ENCODE peak calls at places on chromosomes 12 and 14, in eight cellular contexts. One of them, this sample, is unnamed.
A peak's percentile ranks its signal among the peaks of the same experiment; 100 is the strongest.

GRCh38 chr12:23899434-23899833 is 50.0 kb downstream of the SOX5 start:
- DNase-seq in A673: no peak
- DNase-seq in sigmoid colon: no peak
- DNase-seq in SK-N-SH: no peak
- DNase-seq in dorsolateral prefrontal cortex: no peak
- DNase-seq in cardiac muscle cell: peak; percentile 12
- DNase-seq in tibial nerve: no peak
- DNase-seq in prostate gland: no peak
- DNase-seq in this sample: no peak

GRCh38 chr14:85587152-85587697 is 57.3 kb downstream of the FLRT2 start:
- DNase-seq in A673: peak; percentile 85
- DNase-seq in sigmoid colon: no peak
- DNase-seq in SK-N-SH: no peak
- DNase-seq in dorsolateral prefrontal cortex: no peak
- DNase-seq in cardiac muscle cell: peak; percentile 58
- DNase-seq in tibial nerve: no peak
- DNase-seq in prostate gland: peak; percentile 39
- DNase-seq in this sample: peak; percentile 65

GRCh38 chr14:104969741-104970230 is 8.4 kb downstream of the AHNAK2 start:
- DNase-seq in A673: no peak
- DNase-seq in sigmoid colon: no peak
- DNase-seq in SK-N-SH: no peak
- DNase-seq in dorsolateral prefrontal cortex: no peak
- DNase-seq in cardiac muscle cell: no peak
- DNase-seq in tibial nerve: no peak
- DNase-seq in prostate gland: no peak
- DNase-seq in this sample: no peak

GRCh38 chr14:56422703-56423213 is 156.8 kb upstream of the TMEM260 start:
- DNase-seq in A673: peak; percentile 81
- DNase-seq in sigmoid colon: peak; percentile 82
- DNase-seq in SK-N-SH: peak; percentile 28
- DNase-seq in dorsolateral prefrontal cortex: peak; percentile 79
- DNase-seq in cardiac muscle cell: peak; percentile 92
- DNase-seq in tibial nerve: peak; percentile 43
- DNase-seq in prostate gland: peak; percentile 93
- DNase-seq in this sample: peak; percentile 86

GRCh38 chr14:92930737-92931602 is 8.0 kb downstream of the CHGA start:
- DNase-seq in A673: no peak
- DNase-seq in sigmoid colon: no peak
- DNase-seq in SK-N-SH: no peak
- DNase-seq in dorsolateral prefrontal cortex: no peak
- DNase-seq in cardiac muscle cell: no peak
- DNase-seq in tibial nerve: no peak
- DNase-seq in prostate gland: no peak
- DNase-seq in this sample: peak; percentile 45

GRCh38 chr12:122123051-122123760 is 44.6 kb downstream of the MLXIP start:
- DNase-seq in A673: peak; percentile 82
- DNase-seq in sigmoid colon: peak; percentile 87
- DNase-seq in SK-N-SH: peak; percentile 86
- DNase-seq in dorsolateral prefrontal cortex: peak; percentile 77
- DNase-seq in cardiac muscle cell: peak; percentile 75
- DNase-seq in tibial nerve: peak; percentile 57
- DNase-seq in prostate gland: peak; percentile 64
- DNase-seq in this sample: peak; percentile 70

GRCh38 chr12:57093412-57094193 is 4.7 kb downstream of the NAB2 start:
- DNase-seq in A673: peak; percentile 94
- DNase-seq in sigmoid colon: peak; percentile 94
- DNase-seq in SK-N-SH: peak; percentile 89
- DNase-seq in dorsolateral prefrontal cortex: peak; percentile 42
- DNase-seq in cardiac muscle cell: peak; percentile 93
- DNase-seq in tibial nerve: peak; percentile 72
- DNase-seq in prostate gland: peak; percentile 67
- DNase-seq in this sample: peak; percentile 82

GRCh38 chr12:58443981-58444371 is 476.3 kb downstream of the LRIG3 start:
- DNase-seq in A673: no peak
- DNase-seq in sigmoid colon: no peak
- DNase-seq in SK-N-SH: no peak
- DNase-seq in dorsolateral prefrontal cortex: no peak
- DNase-seq in cardiac muscle cell: peak; percentile 62
- DNase-seq in tibial nerve: no peak
- DNase-seq in prostate gland: no peak
- DNase-seq in this sample: peak; percentile 64

GRCh38 chr12:105931104-105931503 is 207.7 kb downstream of the NUAK1 start:
- DNase-seq in A673: no peak
- DNase-seq in sigmoid colon: no peak
- DNase-seq in SK-N-SH: no peak
- DNase-seq in dorsolateral prefrontal cortex: no peak
- DNase-seq in cardiac muscle cell: peak; percentile 46
- DNase-seq in tibial nerve: no peak
- DNase-seq in prostate gland: no peak
- DNase-seq in this sample: no peak

GRCh38 chr14:92586001-92586947 is 72.7 kb downstream of the RIN3 start:
- DNase-seq in A673: no peak
- DNase-seq in sigmoid colon: peak; percentile 71
- DNase-seq in SK-N-SH: no peak
- DNase-seq in dorsolateral prefrontal cortex: no peak
- DNase-seq in cardiac muscle cell: peak; percentile 97
- DNase-seq in tibial nerve: no peak
- DNase-seq in prostate gland: peak; percentile 21
- DNase-seq in this sample: peak; percentile 97

GRCh38 chr12:1793426-1794210 is 26.7 kb upstream of the LRTM2 start:
- DNase-seq in A673: no peak
- DNase-seq in sigmoid colon: no peak
- DNase-seq in SK-N-SH: peak; percentile 5
- DNase-seq in dorsolateral prefrontal cortex: no peak
- DNase-seq in cardiac muscle cell: no peak
- DNase-seq in tibial nerve: no peak
- DNase-seq in prostate gland: no peak
- DNase-seq in this sample: no peak

GRCh38 chr14:55114720-55115119 is 14.3 kb upstream of the LGALS3 start:
- DNase-seq in A673: no peak
- DNase-seq in sigmoid colon: no peak
- DNase-seq in SK-N-SH: no peak
- DNase-seq in dorsolateral prefrontal cortex: no peak
- DNase-seq in cardiac muscle cell: no peak
- DNase-seq in tibial nerve: no peak
- DNase-seq in prostate gland: no peak
- DNase-seq in this sample: no peak

GRCh38 chr12:47034661-47035060 is 44.8 kb upstream of the PCED1B start:
- DNase-seq in A673: no peak
- DNase-seq in sigmoid colon: no peak
- DNase-seq in SK-N-SH: no peak
- DNase-seq in dorsolateral prefrontal cortex: no peak
- DNase-seq in cardiac muscle cell: peak; percentile 79
- DNase-seq in tibial nerve: no peak
- DNase-seq in prostate gland: no peak
- DNase-seq in this sample: peak; percentile 61

GRCh38 chr12:2944401-2945047 is 14.7 kb upstream of the TEAD4 start:
- DNase-seq in A673: peak; percentile 63
- DNase-seq in sigmoid colon: peak; percentile 66
- DNase-seq in SK-N-SH: peak; percentile 74
- DNase-seq in dorsolateral prefrontal cortex: peak; percentile 86
- DNase-seq in cardiac muscle cell: peak; percentile 53
- DNase-seq in tibial nerve: no peak
- DNase-seq in prostate gland: peak; percentile 49
- DNase-seq in this sample: peak; percentile 55

GRCh38 chr12:46533723-46534122 is 161.2 kb upstream of the SLC38A2 start:
- DNase-seq in A673: no peak
- DNase-seq in sigmoid colon: no peak
- DNase-seq in SK-N-SH: no peak
- DNase-seq in dorsolateral prefrontal cortex: no peak
- DNase-seq in cardiac muscle cell: peak; percentile 73
- DNase-seq in tibial nerve: no peak
- DNase-seq in prostate gland: no peak
- DNase-seq in this sample: peak; percentile 83

GRCh38 chr14:60561845-60562746 is 53.1 kb downstream of the SIX6 start:
- DNase-seq in A673: peak; percentile 79
- DNase-seq in sigmoid colon: peak; percentile 67
- DNase-seq in SK-N-SH: peak; percentile 36
- DNase-seq in dorsolateral prefrontal cortex: peak; percentile 6
- DNase-seq in cardiac muscle cell: peak; percentile 81
- DNase-seq in tibial nerve: no peak
- DNase-seq in prostate gland: peak; percentile 14
- DNase-seq in this sample: peak; percentile 78

GRCh38 chr12:100576311-100577036 is 3.0 kb downstream of the GAS2L3 start:
- DNase-seq in A673: peak; percentile 64
- DNase-seq in sigmoid colon: no peak
- DNase-seq in SK-N-SH: no peak
- DNase-seq in dorsolateral prefrontal cortex: no peak
- DNase-seq in cardiac muscle cell: peak; percentile 83
- DNase-seq in tibial nerve: no peak
- DNase-seq in prostate gland: no peak
- DNase-seq in this sample: peak; percentile 90

GRCh38 chr14:22836301-22837058 is at the start of gene MMP14:
- DNase-seq in A673: peak; percentile 83
- DNase-seq in sigmoid colon: peak; percentile 94
- DNase-seq in SK-N-SH: peak; percentile 71
- DNase-seq in dorsolateral prefrontal cortex: no peak
- DNase-seq in cardiac muscle cell: peak; percentile 95
- DNase-seq in tibial nerve: peak; percentile 80
- DNase-seq in prostate gland: peak; percentile 81
- DNase-seq in this sample: peak; percentile 92

GRCh38 chr12:19546611-19547162 is 107.4 kb downstream of the AEBP2 start:
- DNase-seq in A673: peak; percentile 29
- DNase-seq in sigmoid colon: no peak
- DNase-seq in SK-N-SH: no peak
- DNase-seq in dorsolateral prefrontal cortex: no peak
- DNase-seq in cardiac muscle cell: peak; percentile 88
- DNase-seq in tibial nerve: no peak
- DNase-seq in prostate gland: peak; percentile 24
- DNase-seq in this sample: peak; percentile 60

GRCh38 chr14:36996133-36996856 is 176.1 kb downstream of the SLC25A21 start:
- DNase-seq in A673: no peak
- DNase-seq in sigmoid colon: no peak
- DNase-seq in SK-N-SH: no peak
- DNase-seq in dorsolateral prefrontal cortex: no peak
- DNase-seq in cardiac muscle cell: no peak
- DNase-seq in tibial nerve: no peak
- DNase-seq in prostate gland: no peak
- DNase-seq in this sample: peak; percentile 84

GRCh38 chr14:76212242-76212641 is 60.5 kb downstream of the GPATCH2L start:
- DNase-seq in A673: no peak
- DNase-seq in sigmoid colon: no peak
- DNase-seq in SK-N-SH: no peak
- DNase-seq in dorsolateral prefrontal cortex: no peak
- DNase-seq in cardiac muscle cell: no peak
- DNase-seq in tibial nerve: no peak
- DNase-seq in prostate gland: no peak
- DNase-seq in this sample: no peak

GRCh38 chr14:29810657-29811056 is 117.0 kb downstream of the PRKD1 start:
- DNase-seq in A673: peak; percentile 60
- DNase-seq in sigmoid colon: no peak
- DNase-seq in SK-N-SH: no peak
- DNase-seq in dorsolateral prefrontal cortex: no peak
- DNase-seq in cardiac muscle cell: peak; percentile 47
- DNase-seq in tibial nerve: no peak
- DNase-seq in prostate gland: no peak
- DNase-seq in this sample: no peak

GRCh38 chr14:36671149-36671548 is 9.5 kb downstream of the PAX9 start:
- DNase-seq in A673: no peak
- DNase-seq in sigmoid colon: no peak
- DNase-seq in SK-N-SH: no peak
- DNase-seq in dorsolateral prefrontal cortex: no peak
- DNase-seq in cardiac muscle cell: no peak
- DNase-seq in tibial nerve: no peak
- DNase-seq in prostate gland: no peak
- DNase-seq in this sample: no peak

GRCh38 chr12:116261525-116262100 is 15.9 kb downstream of the MED13L start:
- DNase-seq in A673: no peak
- DNase-seq in sigmoid colon: no peak
- DNase-seq in SK-N-SH: no peak
- DNase-seq in dorsolateral prefrontal cortex: no peak
- DNase-seq in cardiac muscle cell: no peak
- DNase-seq in tibial nerve: no peak
- DNase-seq in prostate gland: no peak
- DNase-seq in this sample: no peak
- H3K4me3 ChIP-seq in A673: no peak overlapping the region
- H3K4me3 ChIP-seq in sigmoid colon: peak overlapping the region; percentile 8
- H3K4me3 ChIP-seq in SK-N-SH: no peak overlapping the region
- H3K4me3 ChIP-seq in dorsolateral prefrontal cortex: no peak overlapping the region
- H3K4me3 ChIP-seq in cardiac muscle cell: no peak overlapping the region
- H3K4me3 ChIP-seq in tibial nerve: no peak overlapping the region
- H3K4me3 ChIP-seq in prostate gland: no peak overlapping the region
- H3K4me3 ChIP-seq in this sample: no peak overlapping the region

GRCh38 chr14:99430491-99430890 is 50.2 kb downstream of the SETD3 start:
- DNase-seq in A673: no peak
- DNase-seq in sigmoid colon: no peak
- DNase-seq in SK-N-SH: no peak
- DNase-seq in dorsolateral prefrontal cortex: no peak
- DNase-seq in cardiac muscle cell: no peak
- DNase-seq in tibial nerve: no peak
- DNase-seq in prostate gland: no peak
- DNase-seq in this sample: peak; percentile 7
- TF ChIP-seq CTCF in A673: peak; percentile 47
- TF ChIP-seq CTCF in sigmoid colon: no peak
- TF ChIP-seq CTCF in SK-N-SH: no peak
- TF ChIP-seq CTCF in dorsolateral prefrontal cortex: no peak
- TF ChIP-seq CTCF in cardiac muscle cell: peak; percentile 27
- TF ChIP-seq CTCF in tibial nerve: no peak
- TF ChIP-seq CTCF in prostate gland: no peak
- TF ChIP-seq CTCF in this sample: peak; percentile 49

GRCh38 chr12:42584539-42585174 is 4.9 kb downstream of the PRICKLE1 start:
- DNase-seq in A673: no peak
- DNase-seq in sigmoid colon: no peak
- DNase-seq in SK-N-SH: peak; percentile 24
- DNase-seq in dorsolateral prefrontal cortex: no peak
- DNase-seq in cardiac muscle cell: peak; percentile 35
- DNase-seq in tibial nerve: no peak
- DNase-seq in prostate gland: no peak
- DNase-seq in this sample: no peak
- H3K4me3 ChIP-seq in A673: no peak overlapping the region
- H3K4me3 ChIP-seq in sigmoid colon: peak overlapping the region; percentile 14
- H3K4me3 ChIP-seq in SK-N-SH: no peak overlapping the region
- H3K4me3 ChIP-seq in dorsolateral prefrontal cortex: no peak overlapping the region
- H3K4me3 ChIP-seq in cardiac muscle cell: peak overlapping the region; percentile 87
- H3K4me3 ChIP-seq in tibial nerve: no peak overlapping the region
- H3K4me3 ChIP-seq in prostate gland: no peak overlapping the region
- H3K4me3 ChIP-seq in this sample: no peak overlapping the region

GRCh38 chr14:91354221-91354916 is 63.3 kb downstream of the CCDC88C start:
- DNase-seq in A673: no peak
- DNase-seq in sigmoid colon: no peak
- DNase-seq in SK-N-SH: no peak
- DNase-seq in dorsolateral prefrontal cortex: no peak
- DNase-seq in cardiac muscle cell: peak; percentile 50
- DNase-seq in tibial nerve: no peak
- DNase-seq in prostate gland: no peak
- DNase-seq in this sample: peak; percentile 50

GRCh38 chr14:91356218-91356763 is 61.3 kb downstream of the CCDC88C start:
- DNase-seq in A673: no peak
- DNase-seq in sigmoid colon: no peak
- DNase-seq in SK-N-SH: no peak
- DNase-seq in dorsolateral prefrontal cortex: no peak
- DNase-seq in cardiac muscle cell: no peak
- DNase-seq in tibial nerve: no peak
- DNase-seq in prostate gland: no peak
- DNase-seq in this sample: no peak

GRCh38 chr14:91357272-91357671 is 60.3 kb downstream of the CCDC88C start:
- DNase-seq in A673: no peak
- DNase-seq in sigmoid colon: no peak
- DNase-seq in SK-N-SH: no peak
- DNase-seq in dorsolateral prefrontal cortex: no peak
- DNase-seq in cardiac muscle cell: no peak
- DNase-seq in tibial nerve: no peak
- DNase-seq in prostate gland: no peak
- DNase-seq in this sample: no peak

GRCh38 chr14:91352696-91353692 is 64.6 kb downstream of the CCDC88C start:
- DNase-seq in A673: no peak
- DNase-seq in sigmoid colon: no peak
- DNase-seq in SK-N-SH: no peak
- DNase-seq in dorsolateral prefrontal cortex: no peak
- DNase-seq in cardiac muscle cell: no peak
- DNase-seq in tibial nerve: no peak
- DNase-seq in prostate gland: no peak
- DNase-seq in this sample: no peak

GRCh38 chr14:91354979-91355685 is 62.5 kb downstream of the CCDC88C start:
- DNase-seq in A673: no peak
- DNase-seq in sigmoid colon: no peak
- DNase-seq in SK-N-SH: peak; percentile 75
- DNase-seq in dorsolateral prefrontal cortex: no peak
- DNase-seq in cardiac muscle cell: no peak
- DNase-seq in tibial nerve: no peak
- DNase-seq in prostate gland: no peak
- DNase-seq in this sample: no peak
- TF ChIP-seq CTCF in A673: peak; percentile 53
- TF ChIP-seq CTCF in sigmoid colon: no peak
- TF ChIP-seq CTCF in SK-N-SH: peak; percentile 34
- TF ChIP-seq CTCF in dorsolateral prefrontal cortex: no peak
- TF ChIP-seq CTCF in cardiac muscle cell: peak; percentile 26
- TF ChIP-seq CTCF in tibial nerve: no peak
- TF ChIP-seq CTCF in prostate gland: no peak
- TF ChIP-seq CTCF in this sample: peak; percentile 23

This sample was measured in cardiac fibroblast.